ENCODE peak calls at places on chromosome 3, in seven cellular contexts. One of them, this sample, is unnamed.

GRCh38 chr3:11282250-11283125 is 10.3 kb downstream of the ATG7 start:
- DNase-seq in tibial artery: no peak
- DNase-seq in fibroblast of pulmonary artery: peak; percentile 38
- DNase-seq in breast epithelium: no peak
- DNase-seq in PC-3: no peak
- DNase-seq in cardiac fibroblast: peak; percentile 67
- DNase-seq in brain microvascular endothelial cell: no peak
- DNase-seq in this sample: peak; percentile 73

GRCh38 chr3:88203537-88204143 is 53.9 kb downstream of the C3orf38 start:
- DNase-seq in tibial artery: peak; percentile 78
- DNase-seq in fibroblast of pulmonary artery: peak; percentile 81
- DNase-seq in breast epithelium: peak; percentile 39
- DNase-seq in PC-3: peak; percentile 90
- DNase-seq in cardiac fibroblast: peak; percentile 78
- DNase-seq in brain microvascular endothelial cell: peak; percentile 83
- DNase-seq in this sample: peak; percentile 75

GRCh38 chr3:177331203-177331602 is 133.9 kb upstream of the TBL1XR1 start:
- DNase-seq in tibial artery: no peak
- DNase-seq in fibroblast of pulmonary artery: no peak
- DNase-seq in breast epithelium: no peak
- DNase-seq in PC-3: no peak
- DNase-seq in cardiac fibroblast: no peak
- DNase-seq in brain microvascular endothelial cell: no peak
- DNase-seq in this sample: no peak

GRCh38 chr3:192331749-192332385 is 395.5 kb downstream of the FGF12 start:
- DNase-seq in tibial artery: no peak
- DNase-seq in fibroblast of pulmonary artery: no peak
- DNase-seq in breast epithelium: no peak
- DNase-seq in PC-3: no peak
- DNase-seq in cardiac fibroblast: no peak
- DNase-seq in brain microvascular endothelial cell: no peak
- DNase-seq in this sample: no peak

GRCh38 chr3:100590114-100590839 is 19.1 kb upstream of the ADGRG7 start:
- DNase-seq in tibial artery: no peak
- DNase-seq in fibroblast of pulmonary artery: peak; percentile 86
- DNase-seq in breast epithelium: peak; percentile 49
- DNase-seq in PC-3: peak; percentile 87
- DNase-seq in cardiac fibroblast: peak; percentile 83
- DNase-seq in brain microvascular endothelial cell: peak; percentile 67
- DNase-seq in this sample: peak; percentile 87

GRCh38 chr3:10284496-10284895 is 8.3 kb downstream of the GHRL start:
- DNase-seq in tibial artery: no peak
- DNase-seq in fibroblast of pulmonary artery: no peak
- DNase-seq in breast epithelium: no peak
- DNase-seq in PC-3: no peak
- DNase-seq in cardiac fibroblast: no peak
- DNase-seq in brain microvascular endothelial cell: no peak
- DNase-seq in this sample: no peak

GRCh38 chr3:86814918-86815655 is 175.9 kb downstream of the VGLL3 start:
- DNase-seq in tibial artery: no peak
- DNase-seq in fibroblast of pulmonary artery: peak; percentile 31
- DNase-seq in breast epithelium: no peak
- DNase-seq in PC-3: peak; percentile 7
- DNase-seq in cardiac fibroblast: peak; percentile 15
- DNase-seq in brain microvascular endothelial cell: peak; percentile 11
- DNase-seq in this sample: peak; percentile 11

GRCh38 chr3:181824961-181825360 is 113.2 kb downstream of the SOX2 start:
- DNase-seq in tibial artery: no peak
- DNase-seq in fibroblast of pulmonary artery: no peak
- DNase-seq in breast epithelium: no peak
- DNase-seq in PC-3: no peak
- DNase-seq in cardiac fibroblast: no peak
- DNase-seq in brain microvascular endothelial cell: no peak
- DNase-seq in this sample: no peak

GRCh38 chr3:184333190-184333589 is 4.2 kb upstream of the FAM131A start:
- DNase-seq in tibial artery: no peak
- DNase-seq in fibroblast of pulmonary artery: no peak
- DNase-seq in breast epithelium: no peak
- DNase-seq in PC-3: no peak
- DNase-seq in cardiac fibroblast: no peak
- DNase-seq in brain microvascular endothelial cell: no peak
- DNase-seq in this sample: no peak

GRCh38 chr3:195227871-195228270 is 43.1 kb downstream of the XXYLT1 start:
- DNase-seq in tibial artery: peak; percentile 41
- DNase-seq in fibroblast of pulmonary artery: no peak
- DNase-seq in breast epithelium: no peak
- DNase-seq in PC-3: peak; percentile 16
- DNase-seq in cardiac fibroblast: no peak
- DNase-seq in brain microvascular endothelial cell: no peak
- DNase-seq in this sample: no peak

GRCh38 chr3:17983106-17983505 is 240.7 kb upstream of the TBC1D5 start:
- DNase-seq in tibial artery: no peak
- DNase-seq in fibroblast of pulmonary artery: no peak
- DNase-seq in breast epithelium: no peak
- DNase-seq in PC-3: no peak
- DNase-seq in cardiac fibroblast: no peak
- DNase-seq in brain microvascular endothelial cell: no peak
- DNase-seq in this sample: no peak

GRCh38 chr3:69748503-69748902 is 9.2 kb downstream of the MITF start:
- DNase-seq in tibial artery: no peak
- DNase-seq in fibroblast of pulmonary artery: no peak
- DNase-seq in breast epithelium: no peak
- DNase-seq in PC-3: no peak
- DNase-seq in cardiac fibroblast: no peak
- DNase-seq in brain microvascular endothelial cell: no peak
- DNase-seq in this sample: no peak

GRCh38 chr3:158679547-158680000 is 7.1 kb upstream of the LXN start:
- DNase-seq in tibial artery: no peak
- DNase-seq in fibroblast of pulmonary artery: peak; percentile 31
- DNase-seq in breast epithelium: no peak
- DNase-seq in PC-3: peak; percentile 27
- DNase-seq in cardiac fibroblast: peak; percentile 35
- DNase-seq in brain microvascular endothelial cell: no peak
- DNase-seq in this sample: peak; percentile 49

GRCh38 chr3:21672303-21672702 is 78.7 kb downstream of the ZNF385D start:
- DNase-seq in tibial artery: no peak
- DNase-seq in fibroblast of pulmonary artery: peak; percentile 84
- DNase-seq in breast epithelium: no peak
- DNase-seq in PC-3: peak; percentile 94
- DNase-seq in cardiac fibroblast: peak; percentile 74
- DNase-seq in brain microvascular endothelial cell: peak; percentile 87
- DNase-seq in this sample: peak; percentile 86

GRCh38 chr3:119311191-119311925 is 17.2 kb downstream of the ARHGAP31 start:
- DNase-seq in tibial artery: no peak
- DNase-seq in fibroblast of pulmonary artery: peak; percentile 65
- DNase-seq in breast epithelium: no peak
- DNase-seq in PC-3: peak; percentile 94
- DNase-seq in cardiac fibroblast: peak; percentile 40
- DNase-seq in brain microvascular endothelial cell: peak; percentile 92
- DNase-seq in this sample: peak; percentile 41

GRCh38 chr3:13654330-13655073 is 105.6 kb downstream of the FBLN2 start:
- DNase-seq in tibial artery: no peak
- DNase-seq in fibroblast of pulmonary artery: no peak
- DNase-seq in breast epithelium: no peak
- DNase-seq in PC-3: no peak
- DNase-seq in cardiac fibroblast: no peak
- DNase-seq in brain microvascular endothelial cell: no peak
- DNase-seq in this sample: no peak

GRCh38 chr3:4947028-4947427 is 32.2 kb upstream of the BHLHE40 start:
- DNase-seq in tibial artery: no peak
- DNase-seq in fibroblast of pulmonary artery: no peak
- DNase-seq in breast epithelium: no peak
- DNase-seq in PC-3: no peak
- DNase-seq in cardiac fibroblast: no peak
- DNase-seq in brain microvascular endothelial cell: no peak
- DNase-seq in this sample: no peak

GRCh38 chr3:77051927-77052542 is 12.1 kb downstream of the ROBO2 start:
- DNase-seq in tibial artery: no peak
- DNase-seq in fibroblast of pulmonary artery: no peak
- DNase-seq in breast epithelium: no peak
- DNase-seq in PC-3: no peak
- DNase-seq in cardiac fibroblast: no peak
- DNase-seq in brain microvascular endothelial cell: no peak
- DNase-seq in this sample: no peak

GRCh38 chr3:192892981-192893827 is 24.5 kb downstream of the MB21D2 start:
- DNase-seq in tibial artery: peak; percentile 77
- DNase-seq in fibroblast of pulmonary artery: peak; percentile 77
- DNase-seq in breast epithelium: peak; percentile 61
- DNase-seq in PC-3: peak; percentile 48
- DNase-seq in cardiac fibroblast: peak; percentile 88
- DNase-seq in brain microvascular endothelial cell: peak; percentile 95
- DNase-seq in this sample: peak; percentile 81

GRCh38 chr3:192747145-192747544 is 19.8 kb upstream of the FGF12 start:
- DNase-seq in tibial artery: no peak
- DNase-seq in fibroblast of pulmonary artery: no peak
- DNase-seq in breast epithelium: no peak
- DNase-seq in PC-3: no peak
- DNase-seq in cardiac fibroblast: no peak
- DNase-seq in brain microvascular endothelial cell: no peak
- DNase-seq in this sample: no peak

DNA sequence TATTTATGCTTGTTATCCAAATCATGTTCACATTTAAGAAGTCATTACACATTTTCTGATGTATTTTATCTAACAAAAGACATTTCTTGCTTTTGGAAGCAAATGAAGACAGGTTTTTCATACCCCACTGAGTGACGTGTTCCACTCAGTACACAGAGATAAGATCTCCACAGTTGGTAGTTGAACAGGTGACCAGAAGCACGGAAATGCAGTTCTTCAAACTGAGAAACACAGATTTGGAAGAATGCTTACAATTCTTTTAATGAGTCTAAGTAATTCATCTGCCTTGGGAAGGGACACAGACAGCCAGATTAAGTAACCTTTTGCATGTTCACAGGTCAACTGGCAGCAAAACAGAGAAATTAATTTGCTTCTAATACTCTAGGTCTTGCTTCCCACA is 23.1 kb downstream of the PTX3 start:
- DNase-seq in tibial artery: no peak
- DNase-seq in fibroblast of pulmonary artery: no peak
- DNase-seq in breast epithelium: no peak
- DNase-seq in PC-3: peak; percentile 71
- DNase-seq in cardiac fibroblast: no peak
- DNase-seq in brain microvascular endothelial cell: no peak
- DNase-seq in this sample: no peak
- TF ChIP-seq CTCF in tibial artery: no peak
- TF ChIP-seq CTCF in fibroblast of pulmonary artery: no peak
- TF ChIP-seq CTCF in breast epithelium: no peak
- TF ChIP-seq CTCF in PC-3: no peak
- TF ChIP-seq CTCF in cardiac fibroblast: no peak
- TF ChIP-seq CTCF in brain microvascular endothelial cell: no peak
- TF ChIP-seq CTCF in this sample: no peak

DNA sequence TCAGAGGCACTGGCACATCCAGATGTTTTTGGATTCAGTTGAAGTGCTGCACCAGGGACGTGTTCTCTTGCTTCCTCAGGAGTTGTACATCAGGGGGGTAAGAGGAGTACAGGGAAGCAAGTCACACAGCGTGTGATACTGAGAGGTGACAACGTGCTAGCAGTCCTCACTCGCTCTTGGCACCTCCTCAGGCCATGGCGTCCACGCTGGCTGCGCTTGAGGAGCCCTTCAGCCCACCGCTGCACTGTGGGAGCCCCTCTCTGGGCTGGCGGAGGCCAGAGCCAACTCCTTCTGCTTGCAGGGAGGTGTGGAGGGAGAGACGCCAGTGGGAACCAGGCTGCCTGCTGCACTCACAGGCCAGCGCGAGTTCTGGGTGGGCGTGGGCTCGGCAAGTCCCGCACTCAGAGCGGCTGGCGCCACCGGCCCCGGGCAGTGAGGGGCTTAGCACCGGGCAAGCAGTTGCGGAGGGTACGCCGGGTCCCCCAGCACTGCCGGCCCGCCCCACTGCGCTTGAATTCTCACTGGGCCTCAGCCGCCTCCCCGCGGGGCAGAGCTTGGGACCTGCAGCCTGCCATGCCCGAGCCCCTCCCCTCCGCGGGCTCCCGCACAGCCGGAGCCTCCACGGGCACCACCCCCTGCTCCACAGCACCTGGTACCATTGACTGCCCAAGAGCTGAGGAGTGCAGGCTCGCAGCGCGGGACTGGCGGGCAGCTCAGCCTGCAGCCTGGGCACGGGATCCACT is 64.5 kb downstream of the PLD1 start:
- DNase-seq in tibial artery: no peak
- DNase-seq in fibroblast of pulmonary artery: no peak
- DNase-seq in breast epithelium: no peak
- DNase-seq in PC-3: no peak
- DNase-seq in cardiac fibroblast: no peak
- DNase-seq in brain microvascular endothelial cell: no peak
- DNase-seq in this sample: no peak
- H3K4me3 ChIP-seq in tibial artery: no peak overlapping the region
- H3K4me3 ChIP-seq in fibroblast of pulmonary artery: no peak overlapping the region
- H3K4me3 ChIP-seq in breast epithelium: no peak overlapping the region
- H3K4me3 ChIP-seq in PC-3: no peak overlapping the region
- H3K4me3 ChIP-seq in cardiac fibroblast: no peak overlapping the region
- H3K4me3 ChIP-seq in brain microvascular endothelial cell: no peak overlapping the region
- H3K4me3 ChIP-seq in this sample: no peak overlapping the region

DNA sequence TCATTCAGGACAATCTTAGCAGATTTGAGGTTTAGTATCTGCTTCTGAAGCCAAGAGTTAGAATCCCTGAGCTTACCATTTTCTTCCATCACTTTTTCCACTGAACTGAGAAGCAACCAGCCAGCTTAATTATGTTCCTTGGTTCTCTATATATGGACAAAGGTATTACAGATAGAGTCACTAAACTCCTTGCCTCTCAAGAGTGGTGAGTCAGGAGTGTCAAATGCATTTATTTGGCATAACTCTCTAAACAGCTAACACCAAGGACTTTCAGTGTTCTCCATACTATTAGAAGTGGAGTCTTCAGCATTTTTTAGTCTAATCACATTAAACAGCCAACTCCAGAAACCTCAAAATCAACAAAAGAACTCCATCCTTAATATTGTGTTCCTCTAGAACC is 239.3 kb downstream of the ALCAM start:
- DNase-seq in tibial artery: no peak
- DNase-seq in fibroblast of pulmonary artery: peak; percentile 37
- DNase-seq in breast epithelium: no peak
- DNase-seq in PC-3: peak; percentile 51
- DNase-seq in cardiac fibroblast: peak; percentile 30
- DNase-seq in brain microvascular endothelial cell: peak; percentile 13
- DNase-seq in this sample: peak; percentile 56
- TF ChIP-seq CTCF in tibial artery: no peak
- TF ChIP-seq CTCF in fibroblast of pulmonary artery: no peak
- TF ChIP-seq CTCF in breast epithelium: no peak
- TF ChIP-seq CTCF in PC-3: no peak
- TF ChIP-seq CTCF in cardiac fibroblast: no peak
- TF ChIP-seq CTCF in brain microvascular endothelial cell: no peak
- TF ChIP-seq CTCF in this sample: no peak

DNA sequence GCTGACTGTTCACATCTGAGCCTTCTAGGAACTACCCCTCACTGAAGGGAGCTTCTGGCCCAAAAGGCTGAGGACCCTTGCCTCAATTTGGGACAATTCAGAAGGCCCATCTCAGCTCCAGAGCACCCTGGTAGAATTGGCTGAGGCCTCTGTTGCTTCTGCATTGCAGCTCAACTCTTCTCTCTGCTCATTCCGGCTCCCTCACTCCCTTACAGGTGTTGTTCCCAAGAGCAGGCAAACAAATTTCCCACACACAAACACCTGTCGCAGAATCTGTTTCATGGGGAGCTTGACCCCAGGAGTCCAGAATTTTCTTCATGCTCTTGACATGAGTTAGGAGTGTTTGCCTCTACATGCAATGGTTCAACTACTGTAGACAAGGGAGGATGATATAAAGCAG is 78.7 kb downstream of the CRYGS start:
- DNase-seq in tibial artery: no peak
- DNase-seq in fibroblast of pulmonary artery: no peak
- DNase-seq in breast epithelium: no peak
- DNase-seq in PC-3: no peak
- DNase-seq in cardiac fibroblast: no peak
- DNase-seq in brain microvascular endothelial cell: no peak
- DNase-seq in this sample: no peak
- H3K4me3 ChIP-seq in tibial artery: no peak overlapping the region
- H3K4me3 ChIP-seq in fibroblast of pulmonary artery: no peak overlapping the region
- H3K4me3 ChIP-seq in breast epithelium: no peak overlapping the region
- H3K4me3 ChIP-seq in PC-3: no peak overlapping the region
- H3K4me3 ChIP-seq in cardiac fibroblast: no peak overlapping the region
- H3K4me3 ChIP-seq in brain microvascular endothelial cell: no peak overlapping the region
- H3K4me3 ChIP-seq in this sample: no peak overlapping the region